ENCODE peak calls at places on chromosomes 6 and 20, in ten cellular contexts. F, A, L, G, X, C, E, B, W and Y are unnamed samples.
A peak's percentile ranks its signal among the peaks of the same experiment; 100 is the strongest.

GRCh38 chr20:2693286-2693995 is 861 bp downstream of the EBF4 start:
- DNase-seq in F (no peak), A (no peak), L (no peak), G (peak; percentile 4), X (peak; percentile 24), C (peak; percentile 43), E (peak; percentile 5), B (no peak), W (peak; percentile 75), Y (no peak)

GRCh38 chr20:610130-611046 is at the start of gene TCF15:
- DNase-seq in F (no peak), A (no peak), L (no peak), G (peak; percentile 11), X (no peak), C (no peak), E (no peak), B (no peak), W (peak; percentile 37), Y (peak; percentile 33)

GRCh38 chr6:89843070-89843469 is 13.4 kb downstream of the CASP8AP2 start:
- DNase-seq in F (no peak), A (no peak), L (no peak), G (peak; percentile 17), X (no peak), C (no peak), E (no peak), B (no peak), W (no peak), Y (no peak)

GRCh38 chr6:129276986-129277385 is 394.0 kb downstream of the LAMA2 start:
- DNase-seq in F (no peak), A (no peak), L (no peak), G (peak; percentile 50), X (no peak), C (no peak), E (no peak), B (no peak), W (no peak), Y (no peak)

GRCh38 chr6:56356431-56356830 is 109.1 kb upstream of the COL21A1 start:
- DNase-seq in F (no peak), A (no peak), L (no peak), G (peak; percentile 73), X (no peak), C (no peak), E (peak; percentile 30), B (no peak), W (no peak), Y (no peak)

GRCh38 chr20:50547956-50548355 is 37.8 kb downstream of the PTPN1 start:
- DNase-seq in F (no peak), A (no peak), L (no peak), G (no peak), X (no peak), C (no peak), E (no peak), B (no peak), W (no peak), Y (no peak)

GRCh38 chr20:18272451-18272850 is 15.9 kb upstream of the ZNF133 start:
- DNase-seq in F (no peak), A (no peak), L (no peak), G (peak; percentile 31), X (no peak), C (no peak), E (peak; percentile 10), B (no peak), W (no peak), Y (no peak)

GRCh38 chr20:13744403-13744802 is 40.3 kb downstream of the ESF1 start:
- DNase-seq in F (no peak), A (no peak), L (no peak), G (peak; percentile 7), X (no peak), C (no peak), E (no peak), B (no peak), W (no peak), Y (no peak)

GRCh38 chr6:84639396-84639795 is 125.0 kb downstream of the TBX18 start:
- DNase-seq in F (no peak), A (no peak), L (no peak), G (no peak), X (no peak), C (no peak), E (no peak), B (no peak), W (no peak), Y (no peak)

GRCh38 chr6:159097256-159097655 is 52.5 kb upstream of the TAGAP start:
- DNase-seq in F (no peak), A (no peak), L (no peak), G (no peak), X (no peak), C (no peak), E (no peak), B (no peak), W (peak; percentile 73), Y (no peak)

GRCh38 chr20:6178537-6178936 is 55.7 kb upstream of the FERMT1 start:
- DNase-seq in F (peak; percentile 45), A (peak; percentile 40), L (no peak), G (peak; percentile 69), X (no peak), C (peak; percentile 3), E (peak; percentile 66), B (no peak), W (no peak), Y (peak; percentile 8)

GRCh38 chr20:25316506-25317190 is 68.8 kb downstream of the PYGB start:
- DNase-seq in F (no peak), A (no peak), L (no peak), G (no peak), X (no peak), C (no peak), E (no peak), B (no peak), W (no peak), Y (no peak)

GRCh38 chr6:32968770-32969684 is 633 bp downstream of the BRD2 start:
- DNase-seq in F (peak; percentile 78), A (peak; percentile 81), L (no peak), G (peak; percentile 84), X (peak; percentile 71), C (peak; percentile 81), E (peak; percentile 89), B (peak; percentile 77), W (peak; percentile 85), Y (no peak)

GRCh38 chr6:33297956-33298772 is 578 bp downstream of the RGL2 start:
- DNase-seq in F (peak; percentile 15), A (peak; percentile 76), L (no peak), G (peak; percentile 90), X (peak; percentile 85), C (peak; percentile 8), E (peak; percentile 78), B (no peak), W (peak; percentile 70), Y (no peak)

GRCh38 chr6:24376875-24377274 is 19.0 kb upstream of the DCDC2 start:
- DNase-seq in F (no peak), A (no peak), L (no peak), G (no peak), X (no peak), C (no peak), E (no peak), B (no peak), W (no peak), Y (no peak)

GRCh38 chr6:11848252-11848651 is 69.6 kb upstream of the ADTRP start:
- DNase-seq in F (no peak), A (no peak), L (no peak), G (no peak), X (no peak), C (no peak), E (no peak), B (no peak), W (no peak), Y (no peak)

GRCh38 chr6:53294095-53294494 is 54.7 kb downstream of the ELOVL5 start:
- DNase-seq in F (no peak), A (no peak), L (no peak), G (peak; percentile 48), X (no peak), C (no peak), E (peak; percentile 46), B (no peak), W (peak; percentile 12), Y (no peak)

GRCh38 chr20:59131541-59132285 is 31.9 kb upstream of the ZNF831 start:
- DNase-seq in F (no peak), A (no peak), L (no peak), G (no peak), X (no peak), C (no peak), E (no peak), B (no peak), W (no peak), Y (no peak)

GRCh38 chr6:165060636-165061190 is 248.7 kb downstream of the C6orf118 start:
- DNase-seq in F (no peak), A (no peak), L (peak; percentile 44), G (no peak), X (no peak), C (no peak), E (no peak), B (no peak), W (no peak), Y (no peak)

GRCh38 chr6:45327956-45328522 is at the start of gene RUNX2:
- DNase-seq in F (no peak), A (no peak), L (peak; percentile 84), G (peak; percentile 91), X (peak; percentile 10), C (no peak), E (peak; percentile 91), B (no peak), W (no peak), Y (no peak)

GRCh38 chr6:52361347-52361944 is 505 bp upstream of the PAQR8 start:
- DNase-seq in F (no peak), A (no peak), L (no peak), G (no peak), X (peak; percentile 34), C (no peak), E (peak; percentile 51), B (no peak), W (peak; percentile 7), Y (no peak)

GRCh38 chr6:129849456-129849855 is 11.7 kb downstream of the TMEM244 start:
- DNase-seq in F (no peak), A (no peak), L (no peak), G (peak; percentile 91), X (no peak), C (no peak), E (peak; percentile 92), B (no peak), W (no peak), Y (no peak)

GRCh38 chr6:78781001-78781400 is 86.3 kb upstream of the IRAK1BP1 start:
- DNase-seq in F (no peak), A (no peak), L (no peak), G (no peak), X (no peak), C (no peak), E (no peak), B (no peak), W (no peak), Y (no peak)

GRCh38 chr20:44579313-44580090 is 2.9 kb upstream of the PKIG start:
- DNase-seq in F (no peak), A (no peak), L (no peak), G (no peak), X (no peak), C (no peak), E (peak; percentile 22), B (no peak), W (no peak), Y (no peak)

GRCh38 chr6:158109744-158110143 is 58.3 kb downstream of the SERAC1 start:
- DNase-seq in F (no peak), A (no peak), L (no peak), G (peak; percentile 12), X (no peak), C (no peak), E (peak; percentile 60), B (no peak), W (no peak), Y (no peak)

GRCh38 chr6:9126845-9127560 is 691.7 kb upstream of the SLC35B3 start:
- DNase-seq in F (no peak), A (no peak), L (no peak), G (peak; percentile 72), X (no peak), C (peak; percentile 60), E (peak; percentile 98), B (no peak), W (no peak), Y (no peak)

GRCh38 chr6:38508894-38509293 is 130.8 kb downstream of the BTBD9 start:
- DNase-seq in F (no peak), A (no peak), L (no peak), G (peak; percentile 31), X (no peak), C (peak; percentile 29), E (peak; percentile 81), B (no peak), W (no peak), Y (no peak)

GRCh38 chr6:156852858-156853216 is 75.7 kb downstream of the ARID1B start:
- DNase-seq in F (no peak), A (no peak), L (no peak), G (no peak), X (no peak), C (no peak), E (no peak), B (no peak), W (no peak), Y (no peak)